ENCODE peak calls at places on chromosomes 7 and 10, in four cellular contexts. L is activated T-cell treated with anti-CD3 and anti-CD28 coated beads, Interleukin-2, amount 50 U/mL, for 4 hours; X is activated effector memory CD4-positive, alpha-beta T cell treated with Interleukin-2 at 50 U/mL for 16 hours; R is cardiac fibroblast. J is an unnamed sample.

GRCh38 chr10:18343573-18343972 is 203.3 kb downstream of the CACNB2 start:
- DNase-seq in L (no peak), X (no peak), R (no peak), J (no peak)

GRCh38 chr7:30635798-30636197 is 41.1 kb downstream of the GARS1 start:
- DNase-seq in L (no peak), X (no peak), R (no peak), J (no peak)

GRCh38 chr10:19480296-19480695 is 335.9 kb upstream of the PLXDC2 start:
- DNase-seq in L (no peak), X (no peak), R (no peak), J (no peak)

GRCh38 chr7:29807179-29807841 is 1.0 kb downstream of the WIPF3 start:
- DNase-seq in L (no peak), X (no peak), R (no peak), J (peak)

GRCh38 chr7:150322833-150323681 is at the start of the genes ACTR3C and LRRC61:
- DNase-seq in L (peak), X (peak), R (no peak), J (no peak)

GRCh38 chr10:61463035-61463909 is 10.1 kb upstream of the TMEM26 start:
- DNase-seq in L (no peak), X (no peak), R (peak), J (peak)

GRCh38 chr7:91183408-91183807 is 80.8 kb upstream of the FZD1 start:
- DNase-seq in L (no peak), X (no peak), R (no peak), J (no peak)

GRCh38 chr7:121330053-121330833 is 1.4 kb downstream of the WNT16 start:
- DNase-seq in L (no peak), X (no peak), R (peak), J (peak)

GRCh38 chr10:91549296-91549695 is 83.6 kb downstream of the PPP1R3C start:
- DNase-seq in L (no peak), X (no peak), R (no peak), J (no peak)

GRCh38 chr7:18364403-18364795 is 131.2 kb upstream of the HDAC9 start:
- DNase-seq in L (no peak), X (no peak), R (no peak), J (no peak)

GRCh38 chr10:102555781-102556328 is 52.1 kb downstream of the SUFU start:
- DNase-seq in L (no peak), X (no peak), R (peak), J (peak)

GRCh38 chr7:148712610-148713330 is 14.1 kb downstream of the CUL1 start:
- DNase-seq in L (no peak), X (no peak), R (no peak), J (no peak)

GRCh38 chr7:23332881-23333612 is 33.9 kb downstream of the MALSU1 start:
- DNase-seq in L (no peak), X (no peak), R (peak), J (peak)

GRCh38 chr7:149321978-149322541 is 60.1 kb downstream of the ZNF783 start:
- DNase-seq in L (no peak), X (no peak), R (peak), J (peak)

GRCh38 chr10:36621346-36621745 is 504.1 kb upstream of the ANKRD30A start:
- DNase-seq in L (no peak), X (no peak), R (peak), J (no peak)

GRCh38 chr10:44926771-44927751 is 15.9 kb downstream of the TMEM72 start:
- DNase-seq in L (no peak), X (no peak), R (peak), J (peak)

GRCh38 chr10:119668461-119668860 is 17.3 kb downstream of the BAG3 start:
- DNase-seq in L (no peak), X (no peak), R (no peak), J (no peak)

GRCh38 chr10:49141541-49142332 is 7.9 kb upstream of the FAM170B start:
- DNase-seq in L (no peak), X (no peak), R (no peak), J (no peak)

GRCh38 chr7:46385662-46386309 is 464.7 kb upstream of the IGFBP3 start:
- DNase-seq in L (no peak), X (no peak), R (peak), J (peak)

GRCh38 chr10:110488124-110488681 is 9.5 kb upstream of the DUSP5 start:
- DNase-seq in L (no peak), X (no peak), R (peak), J (no peak)

GRCh38 chr7:90988523-90988922 is 275.7 kb upstream of the FZD1 start:
- DNase-seq in L (no peak), X (no peak), R (no peak), J (no peak)

GRCh38 chr10:52420656-52421055 is 106.6 kb downstream of the DKK1 start:
- DNase-seq in L (no peak), X (no peak), R (no peak), J (no peak)

GRCh38 chr10:118712930-118713634 is 41.7 kb downstream of the CACUL1 start:
- DNase-seq in L (no peak), X (no peak), R (no peak), J (no peak)

J was measured in adipocyte.